ENCODE peak calls at places on chromosomes 11 and 22, in ten cellular contexts. One of them, this sample, is unnamed.

GRCh38 chr11:93537767-93538261 is 5.4 kb downstream of the SMCO4 start:
- DNase-seq in tibial nerve: no peak
- DNase-seq in body of pancreas: peak; percentile 54
- DNase-seq in lower lobe of right lung: peak; percentile 74
- DNase-seq in heart right ventricle: no peak
- DNase-seq in colonic mucosa: no peak
- DNase-seq in upper lobe of right lung: peak; percentile 83
- DNase-seq in heart left ventricle: no peak
- DNase-seq in tibial artery: peak; percentile 70
- DNase-seq in naive thymus-derived CD4-positive, alpha-beta T cell: no peak
- DNase-seq in this sample: peak; percentile 47

GRCh38 chr22:18115844-18116480 is 5.4 kb downstream of the TUBA8 start:
- DNase-seq in upper lobe of right lung: no peak
- DNase-seq in tibial artery: no peak
- DNase-seq in body of pancreas: no peak
- DNase-seq in heart left ventricle: peak; percentile 25
- DNase-seq in tibial nerve: no peak
- DNase-seq in heart right ventricle: no peak
- DNase-seq in lower lobe of right lung: no peak
- DNase-seq in colonic mucosa: no peak
- DNase-seq in naive thymus-derived CD4-positive, alpha-beta T cell: no peak
- DNase-seq in this sample: no peak

GRCh38 chr11:91778758-91779157 is 445.9 kb upstream of the FAT3 start:
- DNase-seq in naive thymus-derived CD4-positive, alpha-beta T cell: no peak
- DNase-seq in heart left ventricle: no peak
- DNase-seq in heart right ventricle: no peak
- DNase-seq in tibial artery: no peak
- DNase-seq in lower lobe of right lung: no peak
- DNase-seq in upper lobe of right lung: no peak
- DNase-seq in colonic mucosa: no peak
- DNase-seq in body of pancreas: no peak
- DNase-seq in tibial nerve: no peak
- DNase-seq in this sample: no peak

GRCh38 chr11:133946541-133947297 is 10.0 kb downstream of the IGSF9B start:
- DNase-seq in naive thymus-derived CD4-positive, alpha-beta T cell: no peak
- DNase-seq in tibial nerve: no peak
- DNase-seq in lower lobe of right lung: no peak
- DNase-seq in heart right ventricle: peak; percentile 50
- DNase-seq in body of pancreas: no peak
- DNase-seq in tibial artery: no peak
- DNase-seq in heart left ventricle: peak; percentile 62
- DNase-seq in upper lobe of right lung: peak; percentile 61
- DNase-seq in colonic mucosa: no peak
- DNase-seq in this sample: no peak

GRCh38 chr11:24422371-24422770 is 74.5 kb upstream of the LUZP2 start:
- DNase-seq in heart right ventricle: no peak
- DNase-seq in lower lobe of right lung: no peak
- DNase-seq in tibial artery: no peak
- DNase-seq in body of pancreas: no peak
- DNase-seq in colonic mucosa: no peak
- DNase-seq in upper lobe of right lung: no peak
- DNase-seq in tibial nerve: no peak
- DNase-seq in naive thymus-derived CD4-positive, alpha-beta T cell: no peak
- DNase-seq in heart left ventricle: no peak
- DNase-seq in this sample: no peak

GRCh38 chr11:774873-775592 is 2.3 kb downstream of the GATD1 start:
- DNase-seq in tibial artery: no peak
- DNase-seq in lower lobe of right lung: peak; percentile 41
- DNase-seq in heart left ventricle: no peak
- DNase-seq in naive thymus-derived CD4-positive, alpha-beta T cell: no peak
- DNase-seq in colonic mucosa: no peak
- DNase-seq in heart right ventricle: no peak
- DNase-seq in upper lobe of right lung: peak; percentile 64
- DNase-seq in body of pancreas: peak; percentile 15
- DNase-seq in tibial nerve: no peak
- DNase-seq in this sample: no peak

GRCh38 chr22:32313532-32313931 is 44.1 kb upstream of the RFPL3 start:
- DNase-seq in upper lobe of right lung: no peak
- DNase-seq in naive thymus-derived CD4-positive, alpha-beta T cell: no peak
- DNase-seq in lower lobe of right lung: no peak
- DNase-seq in tibial nerve: no peak
- DNase-seq in colonic mucosa: no peak
- DNase-seq in tibial artery: no peak
- DNase-seq in heart left ventricle: no peak
- DNase-seq in body of pancreas: no peak
- DNase-seq in heart right ventricle: no peak
- DNase-seq in this sample: no peak

GRCh38 chr11:112963368-112963955 is 2.2 kb downstream of the NCAM1 start:
- DNase-seq in naive thymus-derived CD4-positive, alpha-beta T cell: no peak
- DNase-seq in tibial artery: no peak
- DNase-seq in upper lobe of right lung: peak; percentile 62
- DNase-seq in lower lobe of right lung: no peak
- DNase-seq in heart right ventricle: no peak
- DNase-seq in tibial nerve: no peak
- DNase-seq in colonic mucosa: no peak
- DNase-seq in heart left ventricle: no peak
- DNase-seq in body of pancreas: no peak
- DNase-seq in this sample: no peak

GRCh38 chr11:120400564-120401364 is 64.6 kb downstream of the ARHGEF12 start:
- DNase-seq in heart left ventricle: no peak
- DNase-seq in body of pancreas: peak; percentile 22
- DNase-seq in heart right ventricle: peak; percentile 25
- DNase-seq in colonic mucosa: peak; percentile 43
- DNase-seq in tibial artery: peak; percentile 37
- DNase-seq in naive thymus-derived CD4-positive, alpha-beta T cell: no peak
- DNase-seq in lower lobe of right lung: no peak
- DNase-seq in upper lobe of right lung: no peak
- DNase-seq in tibial nerve: no peak
- DNase-seq in this sample: peak; percentile 92

GRCh38 chr22:43466710-43467109 is 54.9 kb downstream of the MPPED1 start:
- DNase-seq in tibial artery: no peak
- DNase-seq in lower lobe of right lung: no peak
- DNase-seq in colonic mucosa: no peak
- DNase-seq in body of pancreas: no peak
- DNase-seq in tibial nerve: no peak
- DNase-seq in heart right ventricle: no peak
- DNase-seq in upper lobe of right lung: peak; percentile 22
- DNase-seq in naive thymus-derived CD4-positive, alpha-beta T cell: no peak
- DNase-seq in heart left ventricle: no peak
- DNase-seq in this sample: no peak

GRCh38 chr11:90594658-90595057 is 371.8 kb upstream of the CHORDC1 start:
- DNase-seq in heart left ventricle: no peak
- DNase-seq in body of pancreas: no peak
- DNase-seq in colonic mucosa: no peak
- DNase-seq in lower lobe of right lung: no peak
- DNase-seq in tibial artery: no peak
- DNase-seq in heart right ventricle: peak; percentile 3
- DNase-seq in tibial nerve: no peak
- DNase-seq in upper lobe of right lung: no peak
- DNase-seq in naive thymus-derived CD4-positive, alpha-beta T cell: no peak
- DNase-seq in this sample: no peak

GRCh38 chr11:124745835-124746620 is 6.0 kb downstream of the VSIG2 start:
- DNase-seq in lower lobe of right lung: no peak
- DNase-seq in tibial nerve: no peak
- DNase-seq in heart right ventricle: no peak
- DNase-seq in body of pancreas: peak; percentile 44
- DNase-seq in tibial artery: no peak
- DNase-seq in colonic mucosa: peak; percentile 87
- DNase-seq in upper lobe of right lung: no peak
- DNase-seq in heart left ventricle: no peak
- DNase-seq in naive thymus-derived CD4-positive, alpha-beta T cell: no peak
- DNase-seq in this sample: peak; percentile 51

GRCh38 chr11:47269829-47270305 is at the start of gene MADD:
- DNase-seq in heart right ventricle: peak; percentile 83
- DNase-seq in colonic mucosa: peak; percentile 85
- DNase-seq in body of pancreas: peak; percentile 82
- DNase-seq in tibial nerve: peak; percentile 63
- DNase-seq in tibial artery: peak; percentile 86
- DNase-seq in lower lobe of right lung: peak; percentile 92
- DNase-seq in heart left ventricle: peak; percentile 89
- DNase-seq in naive thymus-derived CD4-positive, alpha-beta T cell: peak; percentile 88
- DNase-seq in upper lobe of right lung: peak; percentile 95
- DNase-seq in this sample: peak; percentile 87

DNA sequence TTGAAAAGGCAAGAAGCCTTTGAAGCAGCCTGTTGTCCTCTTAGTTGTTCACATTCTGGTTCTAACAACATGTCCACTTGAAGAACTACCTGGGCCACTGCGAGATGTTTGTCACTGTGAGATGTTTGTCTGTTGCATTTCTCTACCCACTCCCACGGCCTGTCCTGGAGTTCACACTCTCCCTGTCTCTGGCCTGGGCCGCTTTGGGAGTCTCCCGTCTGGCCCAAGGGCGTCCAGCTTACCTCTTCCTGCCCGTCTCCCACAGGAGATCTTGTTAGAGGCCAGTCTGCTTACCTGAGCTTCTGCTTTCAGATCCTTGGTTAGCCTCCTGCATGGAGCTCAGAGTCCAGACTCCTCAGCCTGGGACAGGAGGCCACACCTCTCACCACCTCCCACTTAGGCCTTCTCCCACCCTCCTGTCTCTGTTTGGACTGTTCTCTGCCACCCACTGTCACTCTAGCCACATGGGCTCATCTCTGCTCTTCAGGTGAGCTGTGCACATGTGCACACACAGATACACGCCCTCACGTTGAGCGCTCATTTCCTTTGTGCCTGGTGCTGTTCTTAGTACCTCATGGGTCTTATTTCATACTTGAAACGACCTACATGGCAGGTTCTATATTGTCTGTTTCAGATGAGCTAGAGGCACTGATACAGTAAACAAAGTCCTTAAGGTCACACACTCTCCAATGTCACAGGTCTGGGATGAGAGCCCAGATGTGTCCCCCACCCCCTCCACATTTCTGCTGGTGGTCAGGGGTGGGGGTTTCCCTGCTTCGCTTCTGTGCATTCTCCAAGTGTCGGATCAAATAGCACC is 66.1 kb downstream of the TBC1D22A start:
- DNase-seq in body of pancreas: no peak
- DNase-seq in heart left ventricle: no peak
- DNase-seq in heart right ventricle: no peak
- DNase-seq in tibial nerve: no peak
- DNase-seq in lower lobe of right lung: no peak
- DNase-seq in naive thymus-derived CD4-positive, alpha-beta T cell: no peak
- DNase-seq in tibial artery: no peak
- DNase-seq in colonic mucosa: no peak
- DNase-seq in upper lobe of right lung: no peak
- DNase-seq in this sample: no peak
- H3K27ac ChIP-seq in body of pancreas: no peak overlapping the region
- H3K27ac ChIP-seq in heart left ventricle: no peak overlapping the region
- H3K27ac ChIP-seq in heart right ventricle: no peak overlapping the region
- H3K27ac ChIP-seq in tibial nerve: no peak overlapping the region
- H3K27ac ChIP-seq in lower lobe of right lung: no peak overlapping the region
- H3K27ac ChIP-seq in naive thymus-derived CD4-positive, alpha-beta T cell: no peak overlapping the region
- H3K27ac ChIP-seq in tibial artery: no peak overlapping the region
- H3K27ac ChIP-seq in colonic mucosa: no peak overlapping the region
- H3K27ac ChIP-seq in upper lobe of right lung: no peak overlapping the region
- H3K27ac ChIP-seq in this sample: no peak overlapping the region

DNA sequence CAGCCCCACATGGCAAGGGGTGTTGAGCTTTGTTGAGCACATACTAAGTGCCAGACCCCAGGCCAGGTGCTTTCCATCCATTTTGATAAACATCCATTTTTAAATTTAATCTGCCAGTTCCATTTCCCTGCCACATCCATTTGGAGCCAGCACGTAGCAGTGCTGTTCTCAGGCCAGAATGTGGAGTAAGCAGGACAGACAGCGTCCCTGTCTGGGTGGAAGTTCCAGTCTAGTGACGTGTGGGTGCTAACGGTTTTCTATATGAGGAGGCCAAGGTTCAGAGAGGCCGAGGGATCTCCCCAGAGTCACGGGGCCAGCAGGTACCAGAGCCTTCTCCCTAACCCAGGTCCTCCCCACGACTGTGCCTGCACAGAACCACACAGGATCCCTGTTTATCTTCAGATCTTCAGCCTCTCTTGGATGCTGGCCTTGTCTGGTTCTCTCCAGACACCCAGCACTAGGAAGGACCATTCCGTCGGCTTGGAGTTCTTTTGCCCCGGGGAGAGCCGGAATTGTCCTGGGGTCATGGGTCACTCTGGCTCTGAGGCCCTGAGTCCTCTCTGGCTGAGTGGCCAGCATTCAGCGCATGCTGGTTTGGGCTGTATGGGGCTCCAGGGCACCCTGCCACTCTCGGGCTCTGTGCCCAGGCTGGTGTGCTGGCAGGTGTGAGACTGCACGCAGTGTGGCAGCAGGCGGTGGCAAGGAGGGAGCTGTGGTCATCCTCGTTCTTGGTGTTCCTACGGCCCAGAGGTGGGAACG is 63.6 kb upstream of the PPARA start:
- DNase-seq in colonic mucosa: no peak
- DNase-seq in naive thymus-derived CD4-positive, alpha-beta T cell: no peak
- DNase-seq in tibial artery: peak; percentile 35
- DNase-seq in lower lobe of right lung: peak; percentile 43
- DNase-seq in heart left ventricle: no peak
- DNase-seq in body of pancreas: peak; percentile 35
- DNase-seq in tibial nerve: peak; percentile 13
- DNase-seq in upper lobe of right lung: peak; percentile 64
- DNase-seq in heart right ventricle: no peak
- DNase-seq in this sample: no peak
- H3K27ac ChIP-seq in colonic mucosa: peak overlapping the region; percentile 71
- H3K27ac ChIP-seq in naive thymus-derived CD4-positive, alpha-beta T cell: no peak overlapping the region
- H3K27ac ChIP-seq in tibial artery: peak overlapping the region; percentile 99
- H3K27ac ChIP-seq in lower lobe of right lung: peak overlapping the region; percentile 98
- H3K27ac ChIP-seq in heart left ventricle: peak overlapping the region; percentile 98
- H3K27ac ChIP-seq in body of pancreas: peak overlapping the region; percentile 99
- H3K27ac ChIP-seq in tibial nerve: peak overlapping the region; percentile 82
- H3K27ac ChIP-seq in upper lobe of right lung: peak overlapping the region; percentile 98
- H3K27ac ChIP-seq in heart right ventricle: peak overlapping the region; percentile 84
- H3K27ac ChIP-seq in this sample: peak overlapping the region; percentile 76

DNA sequence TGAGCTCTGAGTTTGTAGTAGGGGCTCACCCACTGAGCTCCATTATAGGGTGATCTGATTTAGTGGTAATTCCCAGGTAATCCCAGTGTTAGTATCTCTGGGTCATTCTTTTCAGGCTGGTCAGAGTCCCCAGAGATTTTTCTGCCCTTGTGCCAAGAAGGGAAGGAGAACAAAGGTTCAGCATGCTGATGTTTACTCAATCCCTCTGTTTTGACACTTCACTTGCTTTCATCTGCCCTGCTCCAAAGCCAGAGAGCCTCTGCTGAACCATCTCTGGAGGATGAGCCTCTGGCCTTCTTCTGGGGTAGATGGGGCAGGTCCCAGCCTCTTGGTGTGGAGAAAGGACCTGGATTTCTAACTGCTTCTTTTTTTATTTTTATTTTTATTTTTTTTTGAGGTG is 10.2 kb downstream of the UPB1 start:
- DNase-seq in lower lobe of right lung: no peak
- DNase-seq in tibial artery: no peak
- DNase-seq in heart left ventricle: no peak
- DNase-seq in upper lobe of right lung: no peak
- DNase-seq in body of pancreas: no peak
- DNase-seq in tibial nerve: no peak
- DNase-seq in heart right ventricle: no peak
- DNase-seq in colonic mucosa: no peak
- DNase-seq in naive thymus-derived CD4-positive, alpha-beta T cell: no peak
- DNase-seq in this sample: no peak
- H3K27ac ChIP-seq in lower lobe of right lung: no peak overlapping the region
- H3K27ac ChIP-seq in tibial artery: no peak overlapping the region
- H3K27ac ChIP-seq in heart left ventricle: no peak overlapping the region
- H3K27ac ChIP-seq in upper lobe of right lung: no peak overlapping the region
- H3K27ac ChIP-seq in body of pancreas: no peak overlapping the region
- H3K27ac ChIP-seq in tibial nerve: no peak overlapping the region
- H3K27ac ChIP-seq in heart right ventricle: no peak overlapping the region
- H3K27ac ChIP-seq in colonic mucosa: no peak overlapping the region
- H3K27ac ChIP-seq in naive thymus-derived CD4-positive, alpha-beta T cell: no peak overlapping the region
- H3K27ac ChIP-seq in this sample: no peak overlapping the region

GRCh38 chr22:41479671-41480396 is 10.9 kb downstream of the ACO2 start:
- DNase-seq in upper lobe of right lung: no peak
- DNase-seq in body of pancreas: no peak
- DNase-seq in heart left ventricle: no peak
- DNase-seq in lower lobe of right lung: no peak
- DNase-seq in tibial nerve: no peak
- DNase-seq in heart right ventricle: no peak
- DNase-seq in colonic mucosa: no peak
- DNase-seq in naive thymus-derived CD4-positive, alpha-beta T cell: no peak
- DNase-seq in tibial artery: peak; percentile 28
- DNase-seq in this sample: no peak
- H3K27ac ChIP-seq in upper lobe of right lung: peak overlapping the region; percentile 55
- H3K27ac ChIP-seq in body of pancreas: no peak overlapping the region
- H3K27ac ChIP-seq in heart left ventricle: peak overlapping the region; percentile 74
- H3K27ac ChIP-seq in lower lobe of right lung: peak overlapping the region; percentile 67
- H3K27ac ChIP-seq in tibial nerve: peak overlapping the region; percentile 74
- H3K27ac ChIP-seq in heart right ventricle: no peak overlapping the region
- H3K27ac ChIP-seq in colonic mucosa: no peak overlapping the region
- H3K27ac ChIP-seq in naive thymus-derived CD4-positive, alpha-beta T cell: no peak overlapping the region
- H3K27ac ChIP-seq in tibial artery: peak overlapping the region; percentile 89
- H3K27ac ChIP-seq in this sample: peak overlapping the region; percentile 36

This sample was measured in small intestine.